ENCODE peak calls at places on chromosomes 11 and 22, in five cellular contexts. W is dermis blood vessel endothelial cell; U is activated CD8-positive, alpha-beta memory T cell treated with anti-CD3 and anti-CD28 coated beads, Interleukin-2, amount 50 U/mL, for 48 hours; Z is GM12892; G is GM23338. R is an unnamed sample.

GRCh38 chr11:65606876-65607613 is 7.0 kb downstream of the MAP3K11 start:
- DNase-seq in W (peak), U (no peak), Z (no peak), G (peak), R (peak)

GRCh38 chr11:131924001-131924400 is 553.6 kb downstream of the NTM start:
- DNase-seq in W (no peak), U (no peak), Z (no peak), G (no peak), R (no peak)

GRCh38 chr11:62472063-62472884 is 53.4 kb downstream of the SCGB1A1 start:
- DNase-seq in W (no peak), U (no peak), Z (no peak), G (no peak), R (no peak)

GRCh38 chr11:60251485-60252207 is 8.7 kb upstream of the MS4A4E start:
- DNase-seq in W (peak), U (no peak), Z (no peak), G (peak), R (peak)

GRCh38 chr11:30653606-30654005 is 67.5 kb upstream of the MPPED2 start:
- DNase-seq in W (no peak), U (no peak), Z (no peak), G (peak), R (no peak)

GRCh38 chr22:39207141-39208012 is 37.4 kb downstream of the PDGFB start:
- DNase-seq in W (no peak), U (no peak), Z (no peak), G (no peak), R (no peak)

GRCh38 chr11:119369035-119369925 is 12.2 kb downstream of the USP2 start:
- DNase-seq in W (no peak), U (no peak), Z (no peak), G (no peak), R (no peak)

GRCh38 chr11:108636222-108636621 is 28.6 kb upstream of the DDX10 start:
- DNase-seq in W (no peak), U (no peak), Z (no peak), G (no peak), R (no peak)

GRCh38 chr11:43784866-43785265 is 95.8 kb upstream of the ALKBH3 start:
- DNase-seq in W (no peak), U (no peak), Z (no peak), G (no peak), R (no peak)

GRCh38 chr11:3121931-3122774 is 43.0 kb downstream of the OSBPL5 start:
- DNase-seq in W (no peak), U (no peak), Z (no peak), G (no peak), R (no peak)